ENCODE peak calls at places on chromosomes 13 and 19, in six cellular contexts. One of them, this sample, is unnamed.

GRCh38 chr13:40220299-40220935 is 446.0 kb downstream of the FOXO1 start:
- DNase-seq in tibial artery: no peak
- DNase-seq in transverse colon: no peak
- DNase-seq in PC-3: no peak
- DNase-seq in fibroblast of pulmonary artery: peak; percentile 48
- DNase-seq in mammary epithelial cell: no peak
- DNase-seq in this sample: no peak

GRCh38 chr13:32408296-32408998 is 19.5 kb downstream of the N4BP2L1 start:
- DNase-seq in tibial artery: no peak
- DNase-seq in transverse colon: no peak
- DNase-seq in PC-3: no peak
- DNase-seq in fibroblast of pulmonary artery: no peak
- DNase-seq in mammary epithelial cell: no peak
- DNase-seq in this sample: no peak

GRCh38 chr13:57748096-57748495 is 116.6 kb downstream of the PCDH17 start:
- DNase-seq in tibial artery: no peak
- DNase-seq in transverse colon: no peak
- DNase-seq in PC-3: peak; percentile 6
- DNase-seq in fibroblast of pulmonary artery: peak; percentile 28
- DNase-seq in mammary epithelial cell: no peak
- DNase-seq in this sample: no peak

GRCh38 chr13:47904239-47904638 is 96.8 kb downstream of the SUCLA2 start:
- DNase-seq in tibial artery: no peak
- DNase-seq in transverse colon: no peak
- DNase-seq in PC-3: peak; percentile 13
- DNase-seq in fibroblast of pulmonary artery: no peak
- DNase-seq in mammary epithelial cell: no peak
- DNase-seq in this sample: no peak

GRCh38 chr13:50071399-50071798 is 56.2 kb downstream of the KCNRG start:
- DNase-seq in tibial artery: no peak
- DNase-seq in transverse colon: no peak
- DNase-seq in PC-3: no peak
- DNase-seq in fibroblast of pulmonary artery: no peak
- DNase-seq in mammary epithelial cell: no peak
- DNase-seq in this sample: no peak

GRCh38 chr13:94494021-94494420 is 14.5 kb upstream of the DCT start:
- DNase-seq in tibial artery: no peak
- DNase-seq in transverse colon: no peak
- DNase-seq in PC-3: no peak
- DNase-seq in fibroblast of pulmonary artery: no peak
- DNase-seq in mammary epithelial cell: no peak
- DNase-seq in this sample: no peak

GRCh38 chr19:6235031-6235951 is 44.5 kb downstream of the MLLT1 start:
- DNase-seq in tibial artery: no peak
- DNase-seq in transverse colon: no peak
- DNase-seq in PC-3: no peak
- DNase-seq in fibroblast of pulmonary artery: no peak
- DNase-seq in mammary epithelial cell: no peak
- DNase-seq in this sample: no peak

GRCh38 chr13:113033498-113033897 is 64.5 kb downstream of the MCF2L start:
- DNase-seq in tibial artery: no peak
- DNase-seq in transverse colon: no peak
- DNase-seq in PC-3: no peak
- DNase-seq in fibroblast of pulmonary artery: no peak
- DNase-seq in mammary epithelial cell: no peak
- DNase-seq in this sample: no peak

GRCh38 chr19:12828494-12828893 is 5.9 kb downstream of the RTBDN start:
- DNase-seq in tibial artery: no peak
- DNase-seq in transverse colon: peak; percentile 67
- DNase-seq in PC-3: peak; percentile 49
- DNase-seq in fibroblast of pulmonary artery: peak; percentile 29
- DNase-seq in mammary epithelial cell: no peak
- DNase-seq in this sample: no peak

GRCh38 chr19:56076413-56076998 is 44.6 kb downstream of the ZNF787 start:
- DNase-seq in tibial artery: peak; percentile 69
- DNase-seq in transverse colon: peak; percentile 67
- DNase-seq in PC-3: peak; percentile 81
- DNase-seq in fibroblast of pulmonary artery: peak; percentile 73
- DNase-seq in mammary epithelial cell: peak; percentile 35
- DNase-seq in this sample: no peak

GRCh38 chr13:23754506-23754905 is 134.7 kb downstream of the MIPEP start:
- DNase-seq in tibial artery: no peak
- DNase-seq in transverse colon: no peak
- DNase-seq in PC-3: no peak
- DNase-seq in fibroblast of pulmonary artery: no peak
- DNase-seq in mammary epithelial cell: no peak
- DNase-seq in this sample: no peak

GRCh38 chr13:66492479-66492878 is 737.7 kb downstream of the PCDH9 start:
- DNase-seq in tibial artery: no peak
- DNase-seq in transverse colon: no peak
- DNase-seq in PC-3: peak; percentile 17
- DNase-seq in fibroblast of pulmonary artery: no peak
- DNase-seq in mammary epithelial cell: no peak
- DNase-seq in this sample: no peak

GRCh38 chr13:30319703-30320102 is 12.4 kb upstream of the KATNAL1 start:
- DNase-seq in tibial artery: no peak
- DNase-seq in transverse colon: no peak
- DNase-seq in PC-3: no peak
- DNase-seq in fibroblast of pulmonary artery: no peak
- DNase-seq in mammary epithelial cell: no peak
- DNase-seq in this sample: no peak

GRCh38 chr13:66914155-66914554 is 316.0 kb downstream of the PCDH9 start:
- DNase-seq in tibial artery: no peak
- DNase-seq in transverse colon: no peak
- DNase-seq in PC-3: no peak
- DNase-seq in fibroblast of pulmonary artery: no peak
- DNase-seq in mammary epithelial cell: no peak
- DNase-seq in this sample: no peak

GRCh38 chr13:26996965-26997752 is 174.5 kb downstream of the USP12 start:
- DNase-seq in tibial artery: no peak
- DNase-seq in transverse colon: peak; percentile 16
- DNase-seq in PC-3: no peak
- DNase-seq in fibroblast of pulmonary artery: no peak
- DNase-seq in mammary epithelial cell: no peak
- DNase-seq in this sample: peak; percentile 21

GRCh38 chr13:88896466-88896865 is 1225.3 kb downstream of the SLITRK5 start:
- DNase-seq in tibial artery: no peak
- DNase-seq in transverse colon: no peak
- DNase-seq in PC-3: no peak
- DNase-seq in fibroblast of pulmonary artery: no peak
- DNase-seq in mammary epithelial cell: no peak
- DNase-seq in this sample: no peak

GRCh38 chr13:44404261-44405139 is 30.9 kb downstream of the SERP2 start:
- DNase-seq in tibial artery: no peak
- DNase-seq in transverse colon: peak; percentile 38
- DNase-seq in PC-3: no peak
- DNase-seq in fibroblast of pulmonary artery: no peak
- DNase-seq in mammary epithelial cell: no peak
- DNase-seq in this sample: no peak

GRCh38 chr13:67119481-67119883 is 110.7 kb downstream of the PCDH9 start:
- DNase-seq in tibial artery: no peak
- DNase-seq in transverse colon: no peak
- DNase-seq in PC-3: peak; percentile 79
- DNase-seq in fibroblast of pulmonary artery: peak; percentile 93
- DNase-seq in mammary epithelial cell: peak; percentile 85
- DNase-seq in this sample: no peak

GRCh38 chr13:34040863-34041262 is 222.9 kb downstream of the RFC3 start:
- DNase-seq in tibial artery: no peak
- DNase-seq in transverse colon: no peak
- DNase-seq in PC-3: no peak
- DNase-seq in fibroblast of pulmonary artery: no peak
- DNase-seq in mammary epithelial cell: no peak
- DNase-seq in this sample: no peak

DNA sequence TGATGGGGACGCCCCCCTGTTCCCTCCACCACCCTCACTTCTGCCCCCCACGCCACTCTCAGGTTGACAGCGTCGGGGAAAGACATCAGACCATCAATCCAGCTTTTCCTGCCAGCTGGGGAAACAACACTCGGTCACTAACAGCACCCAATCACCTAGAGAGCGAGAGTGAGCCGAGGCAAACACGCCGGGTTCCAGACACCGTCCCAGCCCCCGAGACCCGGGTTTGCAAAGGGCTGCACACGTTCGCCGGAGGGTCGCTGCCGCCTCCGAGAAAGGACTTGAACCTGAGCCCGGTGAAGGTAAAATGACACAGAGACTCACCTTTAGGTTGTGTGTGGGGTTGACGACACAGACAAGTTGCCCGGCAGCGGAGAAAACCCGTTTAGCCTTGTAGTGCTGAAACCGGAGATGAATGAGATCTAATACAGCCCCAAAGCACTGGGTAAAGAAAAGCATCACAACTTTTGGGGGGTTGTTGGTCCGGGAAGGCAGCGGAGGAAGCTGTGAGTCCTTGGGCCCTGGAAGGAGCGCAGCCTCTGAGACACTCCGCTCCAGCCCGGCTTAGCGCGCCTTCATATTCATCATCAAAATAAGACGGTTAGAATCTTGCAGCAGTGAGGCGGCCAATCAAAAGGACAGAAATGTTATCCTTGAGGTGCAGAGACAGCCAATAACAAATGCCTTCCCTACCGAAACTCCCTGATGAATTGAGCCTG is at the start of gene SIAH3:
- DNase-seq in tibial artery: no peak
- DNase-seq in transverse colon: no peak
- DNase-seq in PC-3: no peak
- DNase-seq in fibroblast of pulmonary artery: peak; percentile 18
- DNase-seq in mammary epithelial cell: peak; percentile 71
- DNase-seq in this sample: no peak
- H3K4me3 ChIP-seq in tibial artery: no peak within 1 kb of the TSS
- H3K4me3 ChIP-seq in transverse colon: peak within 1 kb of the TSS; percentile 14
- H3K4me3 ChIP-seq in PC-3: no peak within 1 kb of the TSS
- H3K4me3 ChIP-seq in fibroblast of pulmonary artery: no peak within 1 kb of the TSS
- H3K4me3 ChIP-seq in mammary epithelial cell: no peak within 1 kb of the TSS
- H3K4me3 ChIP-seq in this sample: peak within 1 kb of the TSS; percentile 35

DNA sequence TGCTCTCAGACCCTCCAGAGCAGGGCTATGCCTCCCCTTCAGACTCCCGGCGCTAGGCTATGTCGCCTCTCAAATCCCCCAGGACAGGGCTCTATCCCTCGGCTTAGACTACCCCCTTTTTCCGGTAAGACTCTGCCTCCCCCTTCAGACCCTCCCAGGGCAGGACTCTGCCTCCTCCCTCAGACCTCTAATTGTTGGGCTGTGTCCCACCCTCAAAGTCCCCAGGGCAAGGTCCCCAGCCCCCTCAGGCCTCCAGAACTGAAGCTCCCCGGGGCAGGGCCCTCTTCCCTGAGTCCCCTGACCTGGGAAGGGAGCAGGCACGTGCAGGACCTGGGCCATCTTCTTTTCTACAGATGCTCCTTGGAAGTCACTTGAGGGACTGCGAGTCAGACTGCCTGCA is 3.2 kb downstream of the KANK2 start:
- DNase-seq in tibial artery: no peak
- DNase-seq in transverse colon: no peak
- DNase-seq in PC-3: no peak
- DNase-seq in fibroblast of pulmonary artery: no peak
- DNase-seq in mammary epithelial cell: no peak
- DNase-seq in this sample: no peak
- H3K4me3 ChIP-seq in tibial artery: peak overlapping the region; percentile 98
- H3K4me3 ChIP-seq in transverse colon: peak overlapping the region; percentile 61
- H3K4me3 ChIP-seq in PC-3: no peak overlapping the region
- H3K4me3 ChIP-seq in fibroblast of pulmonary artery: peak overlapping the region; percentile 57
- H3K4me3 ChIP-seq in mammary epithelial cell: no peak overlapping the region
- H3K4me3 ChIP-seq in this sample: peak overlapping the region; percentile 79

GRCh38 chr19:38660724-38661123 is 13.3 kb downstream of the ACTN4 start:
- DNase-seq in tibial artery: no peak
- DNase-seq in transverse colon: no peak
- DNase-seq in PC-3: no peak
- DNase-seq in fibroblast of pulmonary artery: no peak
- DNase-seq in mammary epithelial cell: no peak
- DNase-seq in this sample: no peak

GRCh38 chr19:38656171-38656981 is 8.9 kb downstream of the ACTN4 start:
- DNase-seq in tibial artery: no peak
- DNase-seq in transverse colon: no peak
- DNase-seq in PC-3: peak; percentile 32
- DNase-seq in fibroblast of pulmonary artery: peak; percentile 93
- DNase-seq in mammary epithelial cell: peak; percentile 92
- DNase-seq in this sample: no peak

GRCh38 chr19:38661166-38661565 is 13.7 kb downstream of the ACTN4 start:
- DNase-seq in tibial artery: no peak
- DNase-seq in transverse colon: no peak
- DNase-seq in PC-3: no peak
- DNase-seq in fibroblast of pulmonary artery: no peak
- DNase-seq in mammary epithelial cell: no peak
- DNase-seq in this sample: no peak

GRCh38 chr19:38657633-38658222 is 10.3 kb downstream of the ACTN4 start:
- DNase-seq in tibial artery: no peak
- DNase-seq in transverse colon: no peak
- DNase-seq in PC-3: peak; percentile 94
- DNase-seq in fibroblast of pulmonary artery: peak; percentile 59
- DNase-seq in mammary epithelial cell: peak; percentile 99
- DNase-seq in this sample: no peak

GRCh38 chr19:38658462-38659306 is 11.2 kb downstream of the ACTN4 start:
- DNase-seq in tibial artery: peak; percentile 56
- DNase-seq in transverse colon: peak; percentile 56
- DNase-seq in PC-3: peak; percentile 97
- DNase-seq in fibroblast of pulmonary artery: peak; percentile 100
- DNase-seq in mammary epithelial cell: peak; percentile 99
- DNase-seq in this sample: no peak
- H3K4me3 ChIP-seq in tibial artery: peak overlapping the region; percentile 27
- H3K4me3 ChIP-seq in transverse colon: no peak overlapping the region
- H3K4me3 ChIP-seq in PC-3: peak overlapping the region; percentile 53
- H3K4me3 ChIP-seq in fibroblast of pulmonary artery: peak overlapping the region; percentile 41
- H3K4me3 ChIP-seq in mammary epithelial cell: no peak overlapping the region
- H3K4me3 ChIP-seq in this sample: peak overlapping the region; percentile 27

GRCh38 chr19:35955881-35956634 is 19.9 kb downstream of the LRFN3 start:
- DNase-seq in tibial artery: no peak
- DNase-seq in transverse colon: no peak
- DNase-seq in PC-3: no peak
- DNase-seq in fibroblast of pulmonary artery: no peak
- DNase-seq in mammary epithelial cell: no peak
- DNase-seq in this sample: no peak

GRCh38 chr19:35960432-35960972 is 24.3 kb downstream of the LRFN3 start:
- DNase-seq in tibial artery: no peak
- DNase-seq in transverse colon: no peak
- DNase-seq in PC-3: no peak
- DNase-seq in fibroblast of pulmonary artery: no peak
- DNase-seq in mammary epithelial cell: no peak
- DNase-seq in this sample: no peak

GRCh38 chr19:35959968-35960320 is 23.8 kb downstream of the LRFN3 start:
- DNase-seq in tibial artery: no peak
- DNase-seq in transverse colon: no peak
- DNase-seq in PC-3: no peak
- DNase-seq in fibroblast of pulmonary artery: no peak
- DNase-seq in mammary epithelial cell: no peak
- DNase-seq in this sample: no peak

GRCh38 chr19:35959040-35959967 is 23.1 kb downstream of the LRFN3 start:
- DNase-seq in tibial artery: no peak
- DNase-seq in transverse colon: peak; percentile 56
- DNase-seq in PC-3: no peak
- DNase-seq in fibroblast of pulmonary artery: no peak
- DNase-seq in mammary epithelial cell: no peak
- DNase-seq in this sample: no peak

DNA sequence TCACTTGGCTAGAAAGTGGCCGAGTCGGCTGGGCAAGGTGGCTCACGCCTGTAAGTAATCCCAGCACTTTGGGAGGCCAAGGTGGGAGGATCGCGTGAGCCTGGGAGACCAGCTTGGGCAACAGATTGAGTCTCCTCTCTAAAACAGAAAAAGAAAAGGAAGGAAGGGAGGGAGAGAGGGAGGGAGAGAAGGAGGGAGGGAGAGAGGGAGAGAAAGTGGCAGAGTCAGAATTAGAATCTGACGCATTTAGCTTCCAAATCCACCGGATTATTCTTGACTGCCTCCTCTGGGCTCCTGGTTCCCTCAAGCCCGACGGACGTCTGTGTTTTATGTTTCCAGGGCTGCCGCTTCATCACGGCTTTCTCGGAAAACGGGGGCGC is 22.5 kb downstream of the LRFN3 start:
- DNase-seq in tibial artery: no peak
- DNase-seq in transverse colon: no peak
- DNase-seq in PC-3: no peak
- DNase-seq in fibroblast of pulmonary artery: no peak
- DNase-seq in mammary epithelial cell: no peak
- DNase-seq in this sample: no peak
- H3K4me3 ChIP-seq in tibial artery: no peak overlapping the region
- H3K4me3 ChIP-seq in transverse colon: no peak overlapping the region
- H3K4me3 ChIP-seq in PC-3: no peak overlapping the region
- H3K4me3 ChIP-seq in fibroblast of pulmonary artery: no peak overlapping the region
- H3K4me3 ChIP-seq in mammary epithelial cell: no peak overlapping the region
- H3K4me3 ChIP-seq in this sample: peak overlapping the region; percentile 21

This sample was measured in suprapubic skin.